ENCODE peak calls at places on chromosomes 11 and 22, in six cellular contexts. One of them, this sample, is unnamed.

GRCh38 chr11:59157433-59157832 is 14.5 kb upstream of the DTX4 start:
- DNase-seq in NCI-H2029 treated with DMSO at 0.1 percent for 48 hours: no peak
- DNase-seq in T-helper 2 cell: no peak
- DNase-seq in 8988T: no peak
- DNase-seq in heart right ventricle: no peak
- DNase-seq in glutamatergic neuron: no peak
- DNase-seq in this sample: no peak

GRCh38 chr22:19819911-19820879 is 34.5 kb downstream of the GNB1L start:
- DNase-seq in NCI-H2029 treated with DMSO at 0.1 percent for 48 hours: no peak
- DNase-seq in T-helper 2 cell: no peak
- DNase-seq in 8988T: no peak
- DNase-seq in heart right ventricle: no peak
- DNase-seq in glutamatergic neuron: no peak
- DNase-seq in this sample: no peak

GRCh38 chr11:65087827-65088226 is 3.8 kb downstream of the ZFPL1 start:
- DNase-seq in NCI-H2029 treated with DMSO at 0.1 percent for 48 hours: no peak
- DNase-seq in T-helper 2 cell: no peak
- DNase-seq in 8988T: no peak
- DNase-seq in heart right ventricle: no peak
- DNase-seq in glutamatergic neuron: no peak
- DNase-seq in this sample: no peak

GRCh38 chr11:65932558-65932919 is 12.7 kb upstream of the TSGA10IP start:
- DNase-seq in NCI-H2029 treated with DMSO at 0.1 percent for 48 hours: no peak
- DNase-seq in T-helper 2 cell: no peak
- DNase-seq in 8988T: no peak
- DNase-seq in heart right ventricle: no peak
- DNase-seq in glutamatergic neuron: no peak
- DNase-seq in this sample: no peak

GRCh38 chr11:77068461-77069335 is 1.9 kb downstream of the CAPN5 start:
- DNase-seq in NCI-H2029 treated with DMSO at 0.1 percent for 48 hours: no peak
- DNase-seq in T-helper 2 cell: no peak
- DNase-seq in 8988T: no peak
- DNase-seq in heart right ventricle: no peak
- DNase-seq in glutamatergic neuron: no peak
- DNase-seq in this sample: no peak

GRCh38 chr11:43790444-43790794 is 90.2 kb upstream of the ALKBH3 start:
- DNase-seq in NCI-H2029 treated with DMSO at 0.1 percent for 48 hours: no peak
- DNase-seq in T-helper 2 cell: no peak
- DNase-seq in 8988T: no peak
- DNase-seq in heart right ventricle: no peak
- DNase-seq in glutamatergic neuron: no peak
- DNase-seq in this sample: no peak

GRCh38 chr11:102493524-102493923 is 37.0 kb downstream of the MMP7 start:
- DNase-seq in NCI-H2029 treated with DMSO at 0.1 percent for 48 hours: no peak
- DNase-seq in T-helper 2 cell: no peak
- DNase-seq in 8988T: no peak
- DNase-seq in heart right ventricle: no peak
- DNase-seq in glutamatergic neuron: no peak
- DNase-seq in this sample: no peak

GRCh38 chr11:70525006-70525405 is 126.7 kb downstream of the CTTN start:
- DNase-seq in NCI-H2029 treated with DMSO at 0.1 percent for 48 hours: no peak
- DNase-seq in T-helper 2 cell: no peak
- DNase-seq in 8988T: no peak
- DNase-seq in heart right ventricle: no peak
- DNase-seq in glutamatergic neuron: peak; percentile 13
- DNase-seq in this sample: no peak

GRCh38 chr11:6357222-6357621 is 33.1 kb upstream of the SMPD1 start:
- DNase-seq in NCI-H2029 treated with DMSO at 0.1 percent for 48 hours: no peak
- DNase-seq in T-helper 2 cell: no peak
- DNase-seq in 8988T: no peak
- DNase-seq in heart right ventricle: peak; percentile 20
- DNase-seq in glutamatergic neuron: no peak
- DNase-seq in this sample: no peak

GRCh38 chr11:76245720-76246119 is 39.4 kb upstream of the WNT11 start:
- DNase-seq in NCI-H2029 treated with DMSO at 0.1 percent for 48 hours: no peak
- DNase-seq in T-helper 2 cell: no peak
- DNase-seq in 8988T: no peak
- DNase-seq in heart right ventricle: no peak
- DNase-seq in glutamatergic neuron: no peak
- DNase-seq in this sample: no peak

GRCh38 chr11:67265633-67266423 is 445 bp upstream of the GRK2 start:
- DNase-seq in NCI-H2029 treated with DMSO at 0.1 percent for 48 hours: no peak
- DNase-seq in T-helper 2 cell: peak; percentile 69
- DNase-seq in 8988T: peak; percentile 99
- DNase-seq in heart right ventricle: peak; percentile 89
- DNase-seq in glutamatergic neuron: peak; percentile 90
- DNase-seq in this sample: peak; percentile 90

GRCh38 chr11:66020618-66021357 is 5.5 kb downstream of the CATSPER1 start:
- DNase-seq in NCI-H2029 treated with DMSO at 0.1 percent for 48 hours: no peak
- DNase-seq in T-helper 2 cell: no peak
- DNase-seq in 8988T: peak; percentile 92
- DNase-seq in heart right ventricle: no peak
- DNase-seq in glutamatergic neuron: no peak
- DNase-seq in this sample: no peak

GRCh38 chr22:30044369-30044768 is 35.9 kb upstream of the HORMAD2 start:
- DNase-seq in NCI-H2029 treated with DMSO at 0.1 percent for 48 hours: peak; percentile 36
- DNase-seq in T-helper 2 cell: no peak
- DNase-seq in 8988T: no peak
- DNase-seq in heart right ventricle: no peak
- DNase-seq in glutamatergic neuron: no peak
- DNase-seq in this sample: no peak

GRCh38 chr11:127485541-127485940 is 485.0 kb upstream of the KIRREL3 start:
- DNase-seq in NCI-H2029 treated with DMSO at 0.1 percent for 48 hours: no peak
- DNase-seq in T-helper 2 cell: no peak
- DNase-seq in 8988T: no peak
- DNase-seq in heart right ventricle: no peak
- DNase-seq in glutamatergic neuron: no peak
- DNase-seq in this sample: no peak

GRCh38 chr22:44718418-44718817 is 16.4 kb downstream of the PRR5 start:
- DNase-seq in NCI-H2029 treated with DMSO at 0.1 percent for 48 hours: no peak
- DNase-seq in T-helper 2 cell: no peak
- DNase-seq in 8988T: no peak
- DNase-seq in heart right ventricle: no peak
- DNase-seq in glutamatergic neuron: no peak
- DNase-seq in this sample: no peak

GRCh38 chr11:7436657-7437056 is 48.6 kb upstream of the OLFML1 start:
- DNase-seq in NCI-H2029 treated with DMSO at 0.1 percent for 48 hours: peak; percentile 4
- DNase-seq in T-helper 2 cell: no peak
- DNase-seq in 8988T: no peak
- DNase-seq in heart right ventricle: no peak
- DNase-seq in glutamatergic neuron: no peak
- DNase-seq in this sample: no peak

GRCh38 chr11:77250881-77251640 is 50.4 kb downstream of the GDPD4 start:
- DNase-seq in NCI-H2029 treated with DMSO at 0.1 percent for 48 hours: no peak
- DNase-seq in T-helper 2 cell: no peak
- DNase-seq in 8988T: no peak
- DNase-seq in heart right ventricle: no peak
- DNase-seq in glutamatergic neuron: no peak
- DNase-seq in this sample: no peak